ENCODE peak calls at places on chromosomes 16 and 17, in four cellular contexts. Y is right lobe of liver, N is GM12892, K is adrenal gland. R is an unnamed sample.

GRCh38 chr16:79971237-79971572 is 370.7 kb upstream of the MAF start:
- DNase-seq in K (no peak), Y (no peak), N (no peak), R (no peak)

GRCh38 chr17:42233148-42233547 is 38.9 kb upstream of the GHDC start:
- DNase-seq in N (no peak), K (no peak), Y (no peak), R (no peak)

GRCh38 chr16:52469091-52469490 is 77.9 kb downstream of the TOX3 start:
- DNase-seq in N (no peak), K (no peak), Y (no peak), R (no peak)

GRCh38 chr17:75822800-75823166 is 21.4 kb downstream of the UNC13D start:
- DNase-seq in Y (no peak), N (no peak), K (no peak), R (no peak)

GRCh38 chr17:70636517-70637133 is 467.3 kb downstream of the KCNJ2 start:
- DNase-seq in K (no peak), Y (no peak), N (no peak), R (no peak)

GRCh38 chr17:78611636-78612035 is 34.4 kb upstream of the DNAH17 start:
- DNase-seq in N (no peak), Y (no peak), K (no peak), R (no peak)

GRCh38 chr16:11386054-11386680 is 40.9 kb downstream of the RMI2 start:
- DNase-seq in Y (no peak), N (peak; percentile 32), K (no peak), R (peak; percentile 32)

GRCh38 chr16:49652441-49653175 is 203.3 kb downstream of the ZNF423 start:
- DNase-seq in N (no peak), Y (no peak), K (peak; percentile 65), R (no peak)

GRCh38 chr17:82647593-82648164 is 565 bp downstream of the WDR45B start:
- DNase-seq in N (peak; percentile 63), K (peak; percentile 69), Y (peak; percentile 69), R (peak; percentile 54)

GRCh38 chr17:65413390-65413789 is 148.1 kb downstream of the AXIN2 start:
- DNase-seq in K (no peak), Y (no peak), N (no peak), R (no peak)
- TF ChIP-seq POLR2A in K (no peak), Y (no peak), N (no peak), R (no peak)

GRCh38 chr16:3577302-3577752 is at the start of gene NLRC3:
- DNase-seq in N (no peak), K (no peak), Y (no peak), R (no peak)
- TF ChIP-seq POLR2A in N (peak; percentile 68), K (no peak), Y (no peak), R (peak; percentile 56)

DNA sequence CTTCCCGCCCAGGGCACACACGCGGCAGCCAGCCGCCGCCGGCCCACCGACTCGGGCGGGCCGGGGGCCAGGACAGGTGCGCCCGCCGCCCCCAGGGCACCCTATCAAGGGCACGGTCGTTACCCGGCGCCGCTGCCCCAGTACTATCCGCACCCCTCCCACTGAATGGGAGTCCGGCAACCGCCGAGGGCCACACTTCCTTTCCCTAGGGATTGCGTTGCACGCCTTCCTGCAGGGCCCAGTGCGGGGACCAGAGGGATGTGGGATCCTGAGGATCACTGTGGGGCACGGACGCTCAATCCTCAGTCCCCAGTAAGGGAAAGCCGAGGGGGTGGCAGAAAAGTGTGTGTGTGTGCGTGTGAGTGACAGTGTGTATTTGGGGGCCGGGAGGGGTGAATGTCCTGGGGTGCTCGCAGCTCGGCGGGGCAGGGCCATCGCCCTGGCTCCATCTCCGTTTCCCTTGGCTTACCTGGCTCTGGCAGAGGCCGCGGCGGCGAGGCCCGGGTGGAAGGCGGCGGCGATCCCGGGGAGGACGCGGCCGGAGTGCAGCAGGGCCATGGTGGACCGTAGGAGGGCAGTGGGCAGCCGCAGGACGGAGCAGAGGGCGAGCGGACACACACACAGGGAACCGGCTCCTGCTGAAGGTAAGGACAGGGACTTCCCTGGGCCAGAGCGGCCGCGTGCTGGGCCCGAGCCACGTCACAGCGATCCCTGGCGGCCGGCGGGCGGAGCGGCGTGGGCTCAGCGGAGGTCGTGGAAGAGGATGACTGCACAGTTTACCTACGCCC is at the start of gene GOT2:
- DNase-seq in N (peak; percentile 73), Y (peak; percentile 90), K (peak; percentile 90), R (peak; percentile 80)
- TF ChIP-seq POLR2A in N (peak; percentile 77), Y (peak; percentile 70), K (no peak), R (peak; percentile 56)

GRCh38 chr16:86575754-86576557 is 2.4 kb upstream of the FOXL1 start:
- DNase-seq in N (no peak), K (peak; percentile 81), Y (peak; percentile 68), R (no peak)
- TF ChIP-seq POLR2A in N (no peak), K (no peak), Y (no peak), R (no peak)

DNA sequence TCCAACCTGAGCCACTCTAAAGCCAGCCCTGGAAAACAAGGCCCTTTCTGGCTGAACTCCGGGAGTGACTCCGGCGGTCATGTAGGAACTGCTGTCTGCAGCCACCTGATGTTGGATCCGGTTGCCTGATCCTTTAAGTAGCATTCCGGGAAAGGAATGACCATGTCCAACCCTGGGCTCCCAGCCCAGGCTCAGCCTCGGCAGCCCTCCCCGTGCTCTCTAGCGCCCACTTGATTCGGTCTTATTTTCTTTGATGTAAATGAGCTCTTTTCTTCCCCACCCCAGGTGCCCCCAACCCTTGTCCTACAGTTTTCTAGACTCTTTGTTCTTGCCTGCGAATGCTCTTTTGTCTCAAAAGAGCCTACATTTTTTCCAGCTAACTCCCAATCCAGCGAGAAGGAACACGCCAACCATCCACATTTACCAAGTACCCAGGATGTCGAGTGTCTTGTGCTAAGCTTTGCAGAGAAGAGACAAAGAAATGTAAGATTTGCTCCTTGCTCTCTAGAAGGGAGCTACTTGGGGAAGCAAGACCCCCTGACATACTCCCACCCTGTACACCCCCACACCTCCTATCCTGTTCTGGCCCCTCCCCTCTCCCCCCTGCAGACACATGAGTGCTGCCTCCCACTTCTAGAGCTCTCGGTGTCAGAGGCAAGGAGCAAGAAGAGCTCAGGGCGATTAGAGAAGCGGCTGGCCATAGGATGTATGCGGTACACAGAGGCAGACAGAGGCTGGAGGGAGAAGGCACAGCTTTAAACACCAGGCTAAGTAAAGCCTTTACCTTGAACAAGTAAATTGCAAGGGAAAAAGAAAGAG is 53.8 kb downstream of the COG7 start:
- DNase-seq in Y (no peak), N (no peak), K (no peak), R (no peak)
- TF ChIP-seq POLR2A in Y (no peak), N (no peak), K (no peak), R (no peak)

GRCh38 chr17:30858556-30859250 is 26.9 kb downstream of the ATAD5 start:
- DNase-seq in K (no peak), Y (no peak), N (no peak), R (no peak)

GRCh38 chr17:30869005-30869404 is 37.0 kb downstream of the TEFM start:
- DNase-seq in K (peak; percentile 17), N (no peak), Y (no peak), R (no peak)

GRCh38 chr17:30864636-30865035 is 32.9 kb downstream of the ATAD5 start:
- DNase-seq in N (no peak), Y (no peak), K (no peak), R (no peak)
- TF ChIP-seq POLR2A in N (no peak), Y (no peak), K (no peak), R (no peak)

GRCh38 chr17:80035937-80036714 is at the start of gene CCDC40:
- DNase-seq in N (peak; percentile 62), Y (peak; percentile 93), K (peak; percentile 88), R (peak; percentile 74)
- TF ChIP-seq POLR2A in N (no peak), Y (peak; percentile 50), K (no peak), R (no peak)

GRCh38 chr17:30597776-30598288 is 120.6 kb downstream of the GOSR1 start:
- DNase-seq in N (no peak), Y (no peak), K (no peak), R (no peak)

GRCh38 chr17:30600830-30601494 is 123.8 kb downstream of the GOSR1 start:
- DNase-seq in N (peak; percentile 39), Y (no peak), K (no peak), R (peak; percentile 28)

GRCh38 chr17:30605027-30605426 is 127.8 kb downstream of the GOSR1 start:
- DNase-seq in K (no peak), Y (no peak), N (no peak), R (no peak)

GRCh38 chr17:30599424-30600061 is 122.3 kb downstream of the GOSR1 start:
- DNase-seq in Y (no peak), N (no peak), K (no peak), R (no peak)

DNA sequence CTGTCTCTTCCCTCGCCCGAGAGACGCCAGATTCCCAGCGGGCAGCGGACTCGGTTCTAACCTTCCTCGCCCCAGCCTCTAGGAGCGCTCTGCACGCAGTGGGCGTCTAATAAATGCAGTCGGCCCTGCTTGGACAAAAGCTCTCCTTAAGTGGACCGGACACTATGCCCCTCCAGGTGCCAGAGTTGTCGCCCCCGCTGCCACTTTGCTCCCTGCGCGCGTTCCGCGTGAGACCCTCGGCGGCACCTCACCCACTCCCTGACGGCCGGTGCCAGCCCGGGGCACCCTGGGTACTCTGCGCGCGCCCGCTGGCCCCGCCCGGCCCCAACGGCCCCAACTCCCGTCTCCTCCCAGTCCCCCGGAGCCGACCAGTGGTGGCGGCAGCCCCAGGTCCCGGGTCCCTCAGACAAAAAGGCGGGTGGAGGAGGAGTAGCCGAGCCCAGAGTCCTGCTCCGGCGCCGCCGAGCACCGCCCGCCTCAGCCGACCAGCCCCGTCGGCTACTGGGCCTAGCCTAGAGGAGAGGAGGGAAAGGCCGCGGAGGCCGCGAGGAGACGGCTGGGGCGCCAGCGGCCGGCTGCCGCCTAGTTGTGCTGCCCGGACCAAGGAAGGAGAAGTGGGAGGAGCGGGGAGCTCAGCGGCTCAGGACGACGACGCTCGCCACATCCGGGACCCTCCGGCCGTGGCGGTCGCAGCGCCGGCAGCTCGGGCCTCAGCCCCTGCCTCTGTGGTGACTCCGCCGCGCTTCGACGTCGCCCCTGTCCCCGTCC is 123.0 kb downstream of the GOSR1 start:
- DNase-seq in Y (peak; percentile 91), N (peak; percentile 77), K (peak; percentile 87), R (peak; percentile 70)
- TF ChIP-seq POLR2A in Y (peak; percentile 87), N (peak; percentile 92), K (peak; percentile 82), R (peak; percentile 79)

R was measured in GM12891.